ENCODE peak calls at places on chromosome 4, in four cellular contexts. S is substantia nigra, L is IMR-90, M is esophagus muscularis mucosa. F is an unnamed sample.

GRCh38 chr4:36255575-36255974 is 11.3 kb upstream of the ARAP2 start:
- DNase-seq in S (no peak), M (no peak), L (no peak), F (no peak)

GRCh38 chr4:38990241-38990640 is 42.0 kb downstream of the TMEM156 start:
- DNase-seq in L (no peak), S (no peak), M (no peak), F (no peak)

GRCh38 chr4:73822812-73823480 is 13.5 kb upstream of the CXCL6 start:
- DNase-seq in S (no peak), L (no peak), M (no peak), F (no peak)

GRCh38 chr4:149884046-149884445 is 68.4 kb upstream of the IQCM start:
- DNase-seq in L (no peak), S (no peak), M (no peak), F (no peak)

GRCh38 chr4:40564815-40565505 is 64.7 kb downstream of the RBM47 start:
- DNase-seq in S (no peak), L (no peak), M (no peak), F (no peak)

GRCh38 chr4:3322059-3322550 is 29.3 kb downstream of the RGS12 start:
- DNase-seq in L (peak), S (no peak), M (no peak), F (peak)

GRCh38 chr4:8050555-8051206 is 107.9 kb downstream of the ABLIM2 start:
- DNase-seq in M (no peak), S (no peak), L (peak), F (peak)

GRCh38 chr4:128299848-128300247 is 12.2 kb upstream of the PGRMC2 start:
- DNase-seq in S (no peak), L (peak), M (no peak), F (no peak)

GRCh38 chr4:16685536-16685935 is 212.9 kb downstream of the LDB2 start:
- DNase-seq in S (no peak), L (peak), M (no peak), F (no peak)

GRCh38 chr4:104938624-104939023 is 208.1 kb upstream of the TET2 start:
- DNase-seq in M (no peak), S (no peak), L (no peak), F (no peak)

GRCh38 chr4:27010334-27010940 is 149.8 kb downstream of the STIM2 start:
- DNase-seq in L (peak), M (no peak), S (no peak), F (peak)

GRCh38 chr4:99404595-99405287 is 30.4 kb downstream of the ADH7 start:
- DNase-seq in S (no peak), L (peak), M (no peak), F (peak)
- H3K27ac ChIP-seq in S (no peak), L (peak), M (peak), F (peak)

GRCh38 chr4:139660518-139661149 is 5.0 kb upstream of the MGST2 start:
- DNase-seq in M (no peak), S (no peak), L (no peak), F (no peak)

GRCh38 chr4:139656614-139657486 is 8.8 kb upstream of the MGST2 start:
- DNase-seq in S (peak), M (no peak), L (peak), F (peak)

GRCh38 chr4:139659735-139660424 is 5.7 kb upstream of the MGST2 start:
- DNase-seq in L (no peak), M (no peak), S (no peak), F (no peak)

GRCh38 chr4:139658983-139659382 is 6.6 kb upstream of the MGST2 start:
- DNase-seq in M (no peak), L (no peak), S (no peak), F (no peak)

DNA sequence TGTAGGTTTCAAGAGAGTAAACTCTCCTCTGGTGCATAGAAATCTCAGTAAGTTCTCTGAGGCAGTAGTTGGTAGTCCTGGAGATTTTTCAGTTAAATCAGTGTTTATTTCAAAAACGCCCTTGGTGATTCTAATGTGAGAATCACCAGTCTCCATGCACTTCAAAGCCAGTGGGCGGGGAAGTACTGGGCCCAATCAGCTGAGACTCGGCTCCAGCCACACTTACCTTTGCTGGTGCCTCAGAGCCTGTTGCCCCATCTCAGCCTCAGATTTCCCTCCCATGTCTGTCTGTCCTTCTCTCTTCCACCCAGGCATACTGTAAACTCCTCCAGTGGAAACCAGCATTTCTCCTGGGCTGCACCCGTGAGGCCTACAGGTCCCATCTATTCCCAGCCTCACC is 7.4 kb upstream of the MGST2 start:
- DNase-seq in L (no peak), S (no peak), M (no peak), F (no peak)
- H3K27ac ChIP-seq in L (no peak), S (no peak), M (no peak), F (no peak)

GRCh38 chr4:56772134-56772533 is 49.4 kb downstream of the SPINK2 start:
- DNase-seq in S (no peak), M (no peak), L (peak), F (no peak)

GRCh38 chr4:56767567-56767966 is 53.9 kb downstream of the SPINK2 start:
- DNase-seq in L (no peak), M (no peak), S (no peak), F (no peak)

GRCh38 chr4:56764775-56765174 is 56.7 kb downstream of the SPINK2 start:
- DNase-seq in S (no peak), L (peak), M (no peak), F (no peak)

GRCh38 chr4:56768772-56769171 is 52.7 kb downstream of the SPINK2 start:
- DNase-seq in M (no peak), S (no peak), L (no peak), F (no peak)

GRCh38 chr4:56768301-56768700 is 53.2 kb downstream of the SPINK2 start:
- DNase-seq in S (no peak), L (no peak), M (no peak), F (no peak)
- H3K27ac ChIP-seq in S (no peak), L (no peak), M (no peak), F (no peak)

DNA sequence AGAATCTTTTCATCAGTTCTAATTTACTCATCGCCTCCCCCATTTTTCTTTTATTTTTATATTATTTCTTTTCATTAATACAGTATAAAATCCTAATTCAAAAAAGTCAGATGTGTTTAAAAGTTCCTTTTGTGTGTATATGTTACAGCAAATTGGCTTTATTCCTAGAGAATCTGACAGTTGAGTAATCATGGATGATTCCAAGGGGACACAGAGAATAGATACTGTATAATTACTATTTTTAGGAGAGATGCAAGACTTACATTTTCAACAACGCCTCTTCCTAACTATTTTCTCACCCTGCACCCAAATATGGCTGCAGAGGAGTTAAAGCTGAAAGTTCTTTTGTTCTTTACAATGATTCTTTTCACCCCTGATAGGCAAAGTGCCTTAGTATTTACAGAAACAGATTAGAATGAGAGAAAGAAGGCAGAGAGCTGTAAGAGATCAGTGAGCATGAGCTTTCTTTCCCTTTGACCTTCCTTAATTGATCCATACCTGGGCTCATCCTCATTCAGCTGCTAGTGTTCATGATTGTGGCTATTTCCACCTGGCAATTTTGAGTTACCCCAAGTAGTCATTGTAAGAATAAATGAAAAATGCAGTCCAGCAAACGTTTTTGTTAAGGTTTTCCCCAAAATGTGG is 210.8 kb downstream of the SLC4A4 start:
- DNase-seq in L (peak), S (no peak), M (no peak), F (no peak)
- H3K27ac ChIP-seq in L (no peak), S (no peak), M (no peak), F (no peak)

F was measured in aorta.